ENCODE peak calls at places on chromosomes 12 and 14, in five cellular contexts. Q is stimulated activated CD8-positive, alpha-beta memory T cell treated with anti-CD3 and anti-CD28 coated beads, Interleukin-2, amount 100 ng/mL, for 1 hour; H is AG04450; P is mucosa of gallbladder; I is neural crest cell. W is an unnamed sample.

GRCh38 chr12:47504775-47505446 is 200.9 kb downstream of the RPAP3 start:
- DNase-seq in P (no peak), H (no peak), Q (no peak), I (no peak), W (no peak)

GRCh38 chr14:24159777-24160498 is 1.1 kb upstream of the IRF9 start:
- DNase-seq in P (no peak), H (no peak), I (no peak), Q (no peak), W (no peak)

GRCh38 chr14:58026967-58027366 is 125.0 kb downstream of the ARMH4 start:
- DNase-seq in H (no peak), P (no peak), Q (no peak), I (no peak), W (no peak)

GRCh38 chr12:97927991-97928390 is 465.4 kb downstream of the RMST start:
- DNase-seq in Q (no peak), I (no peak), H (no peak), P (no peak), W (no peak)

GRCh38 chr14:37413504-37414003 is 181.5 kb downstream of the FOXA1 start:
- DNase-seq in P (no peak), H (no peak), Q (no peak), I (no peak), W (no peak)

GRCh38 chr14:22184157-22185025 is 404.6 kb downstream of the DAD1 start:
- DNase-seq in H (no peak), P (peak), I (no peak), Q (no peak), W (no peak)

GRCh38 chr12:45433441-45433868 is 217.6 kb downstream of the ANO6 start:
- DNase-seq in P (no peak), I (no peak), Q (no peak), H (no peak), W (no peak)

GRCh38 chr14:93832665-93833064 is 44.4 kb upstream of the PRIMA1 start:
- DNase-seq in I (no peak), P (peak), Q (no peak), H (no peak), W (peak)

GRCh38 chr12:95709152-95709551 is 81.4 kb downstream of the NTN4 start:
- DNase-seq in Q (no peak), P (no peak), H (no peak), I (no peak), W (no peak)

GRCh38 chr14:87430810-87431209 is 562.2 kb downstream of the GALC start:
- DNase-seq in H (peak), I (no peak), P (no peak), Q (no peak), W (no peak)

GRCh38 chr14:66746316-66747006 is 238.5 kb downstream of the GPHN start:
- DNase-seq in I (no peak), H (peak), P (no peak), Q (no peak), W (no peak)

GRCh38 chr14:27392153-27392552 is 794.3 kb upstream of the NOVA1 start:
- DNase-seq in I (no peak), Q (no peak), H (no peak), P (no peak), W (no peak)

GRCh38 chr12:105409881-105410471 is 79.5 kb downstream of the C12orf75 start:
- DNase-seq in I (no peak), P (peak), H (no peak), Q (no peak), W (no peak)

GRCh38 chr12:12909228-12909994 is 18.0 kb downstream of the GPRC5A start:
- DNase-seq in I (no peak), Q (no peak), H (no peak), P (no peak), W (no peak)

GRCh38 chr14:89417469-89418225 is 614 bp upstream of the FOXN3 start:
- DNase-seq in P (peak), H (no peak), I (peak), Q (peak), W (peak)

W was measured in prostate gland.